ENCODE peak calls at places on chromosomes 12 and 14, in seven cellular contexts. I is skeletal muscle cell, S is activated T-cell treated with anti-CD3 and anti-CD28 coated beads for 48 hours, O is adipocyte, M is cardiac fibroblast, B is GM04503, N is WTC11. K is an unnamed sample.

GRCh38 chr14:61296707-61297502 is 15.8 kb upstream of the TMEM30B start:
- DNase-seq in S (no peak), B (no peak), N (no peak), M (peak; percentile 71), I (no peak), O (peak; percentile 75), K (peak; percentile 30)

GRCh38 chr12:91985002-91985767 is 160.5 kb downstream of the BTG1 start:
- DNase-seq in O (peak; percentile 28), M (no peak), N (no peak), I (no peak), S (no peak), B (no peak), K (no peak)

GRCh38 chr14:95361373-95362179 is 41.9 kb upstream of the CLMN start:
- DNase-seq in O (no peak), M (peak; percentile 26), I (no peak), S (peak; percentile 41), N (peak; percentile 81), B (no peak), K (peak; percentile 6)

GRCh38 chr14:70213721-70214282 is 25.1 kb upstream of the SLC8A3 start:
- DNase-seq in O (no peak), N (no peak), B (no peak), S (no peak), I (no peak), M (peak; percentile 1), K (no peak)

GRCh38 chr12:46356655-46357437 is 15.7 kb downstream of the SLC38A2 start:
- DNase-seq in N (no peak), S (no peak), M (no peak), B (no peak), I (peak; percentile 60), O (no peak), K (no peak)

GRCh38 chr12:130819248-130819576 is 19.8 kb downstream of the STX2 start:
- DNase-seq in I (no peak), M (no peak), B (no peak), S (no peak), N (no peak), O (no peak), K (no peak)

GRCh38 chr12:103712191-103712590 is 125.1 kb downstream of the STAB2 start:
- DNase-seq in B (no peak), I (peak; percentile 37), S (no peak), M (no peak), N (no peak), O (no peak), K (no peak)

GRCh38 chr14:64683264-64683663 is 21.0 kb upstream of the PLEKHG3 start:
- DNase-seq in I (no peak), N (no peak), B (no peak), M (no peak), S (no peak), O (no peak), K (no peak)

GRCh38 chr14:50524071-50524470 is 8.3 kb downstream of the MAP4K5 start:
- DNase-seq in O (no peak), N (no peak), I (no peak), B (no peak), M (no peak), S (no peak), K (no peak)

GRCh38 chr12:79997115-79997805 is 62.4 kb upstream of the PPP1R12A start:
- DNase-seq in M (peak; percentile 12), N (no peak), O (peak; percentile 65), S (no peak), I (peak; percentile 24), B (peak; percentile 25), K (no peak)

GRCh38 chr14:104549536-104550339 is 29.8 kb upstream of the C14orf180 start:
- DNase-seq in I (no peak), S (no peak), O (no peak), B (no peak), M (no peak), N (no peak), K (no peak)

GRCh38 chr12:121036810-121037326 is 2.2 kb downstream of the OASL start:
- DNase-seq in M (peak; percentile 66), S (peak; percentile 31), N (no peak), B (peak; percentile 67), I (peak; percentile 57), O (peak; percentile 66), K (no peak)

K was measured in AML-193.